ENCODE peak calls at places on chromosomes 5 and 9, in five cellular contexts. E is NT2/D1, G is neural progenitor cell, K is endothelial cell of umbilical vein, C is PC-3. S is an unnamed sample.

GRCh38 chr9:16879416-16879815 is 8.9 kb upstream of the BNC2 start:
- DNase-seq in K (no peak), G (no peak), C (peak; percentile 35), E (no peak), S (no peak)

GRCh38 chr5:115770466-115770865 is 46.0 kb downstream of the CDO1 start:
- DNase-seq in G (peak; percentile 69), C (peak; percentile 30), K (no peak), E (no peak), S (no peak)

GRCh38 chr5:141560725-141561483 is 57.9 kb downstream of the DIAPH1 start:
- DNase-seq in G (peak; percentile 94), C (peak; percentile 76), K (peak; percentile 99), E (peak; percentile 88), S (peak; percentile 98)

GRCh38 chr5:43193952-43194321 is 1.9 kb downstream of the NIM1K start:
- DNase-seq in E (no peak), G (peak; percentile 30), C (no peak), K (no peak), S (no peak)

GRCh38 chr9:33329996-33330395 is 39.7 kb downstream of the NFX1 start:
- DNase-seq in C (peak; percentile 83), G (no peak), E (no peak), K (peak; percentile 85), S (peak; percentile 75)

GRCh38 chr5:60597570-60597969 is 102.4 kb downstream of the DEPDC1B start:
- DNase-seq in G (no peak), C (no peak), K (peak; percentile 49), E (no peak), S (peak; percentile 20)

GRCh38 chr5:82562696-82563240 is 284.6 kb upstream of the RPS23 start:
- DNase-seq in E (no peak), G (no peak), K (no peak), C (peak; percentile 6), S (no peak)

GRCh38 chr5:153400931-153401330 is 89.5 kb upstream of the GRIA1 start:
- DNase-seq in E (no peak), C (peak; percentile 7), K (no peak), G (no peak), S (no peak)

GRCh38 chr5:171646338-171647042 is 139.1 kb upstream of the SMIM23 start:
- DNase-seq in G (peak; percentile 39), E (no peak), K (no peak), C (no peak), S (no peak)

GRCh38 chr5:132777209-132778069 is at the start of gene SEPTIN8:
- DNase-seq in G (peak; percentile 80), C (peak; percentile 42), E (no peak), K (peak; percentile 33), S (peak; percentile 79)

GRCh38 chr5:132776077-132776931 is 735 bp downstream of the SEPTIN8 start:
- DNase-seq in C (peak; percentile 41), E (no peak), G (peak; percentile 62), K (peak; percentile 37), S (peak; percentile 75)

GRCh38 chr5:132778856-132779255 is 1.8 kb upstream of the SEPTIN8 start:
- DNase-seq in G (no peak), C (no peak), E (no peak), K (no peak), S (no peak)

GRCh38 chr5:132776932-132777208 is 169 bp downstream of the SEPTIN8 start:
- DNase-seq in K (no peak), G (no peak), C (no peak), E (no peak), S (no peak)

DNA sequence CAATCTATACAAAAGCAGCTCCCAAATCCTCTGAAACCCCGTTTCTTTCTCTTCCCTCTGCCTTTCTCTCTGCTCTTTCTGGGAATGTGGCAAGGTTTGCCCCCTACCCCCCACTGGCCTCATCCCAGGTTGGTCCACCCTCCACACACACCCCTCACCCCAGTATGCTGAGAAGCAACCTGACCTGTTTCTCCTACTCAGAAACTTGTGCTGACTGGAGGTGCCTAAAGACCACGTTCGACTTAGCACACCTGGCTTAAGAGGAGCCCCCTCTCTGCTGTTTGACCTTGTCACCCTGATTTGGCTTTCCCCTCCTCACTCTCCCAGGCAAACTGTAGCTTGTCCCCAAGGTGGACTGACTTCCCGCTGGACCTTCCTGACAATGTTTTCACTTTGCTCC is 1.1 kb upstream of the SEPTIN8 start:
- DNase-seq in E (no peak), G (no peak), C (no peak), K (no peak), S (no peak)
- H3K9ac ChIP-seq in E (no peak overlapping the region), G (no peak overlapping the region), C (no peak overlapping the region), K (no peak overlapping the region), S (peak overlapping the region; percentile 81)

GRCh38 chr9:69744688-69745380 is 15.0 kb downstream of the PTAR1 start:
- DNase-seq in K (no peak), C (peak; percentile 2), E (no peak), G (no peak), S (no peak)

GRCh38 chr9:69750085-69750484 is 9.7 kb downstream of the PTAR1 start:
- DNase-seq in C (no peak), E (no peak), G (no peak), K (peak; percentile 15), S (no peak)

GRCh38 chr9:69745716-69746538 is 13.9 kb downstream of the PTAR1 start:
- DNase-seq in K (peak; percentile 34), G (peak; percentile 20), C (peak; percentile 4), E (no peak), S (peak; percentile 56)

GRCh38 chr9:69746859-69747560 is 12.8 kb downstream of the PTAR1 start:
- DNase-seq in E (no peak), K (no peak), C (no peak), G (no peak), S (no peak)

DNA sequence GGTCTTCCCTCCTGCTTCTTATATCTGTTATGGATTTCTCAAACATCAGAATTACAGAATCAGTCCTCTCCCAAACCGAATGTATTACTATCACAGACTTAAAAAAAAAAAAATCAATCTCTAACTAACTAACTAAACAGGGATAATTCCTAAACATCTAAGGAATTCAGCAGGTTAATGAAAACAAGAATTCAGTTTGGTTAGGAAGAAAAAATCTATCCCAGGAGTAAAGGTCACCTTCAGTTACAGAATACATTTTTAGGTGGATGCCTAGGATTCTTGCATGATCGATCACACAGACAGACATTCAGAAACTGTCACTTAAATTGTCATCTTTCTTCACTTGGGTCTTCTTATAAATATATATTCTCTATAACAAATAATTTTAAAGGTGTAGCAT is 11.5 kb downstream of the PTAR1 start:
- DNase-seq in G (no peak), E (no peak), C (no peak), K (no peak), S (peak; percentile 18)
- H3K4me1 ChIP-seq in G (peaks cover 15% of the 10 kb centered on the region), E (no peaks in the 10 kb centered on the region), C (no peaks in the 10 kb centered on the region), K (peaks cover 3% of the 10 kb centered on the region), S (peaks cover 53% of the 10 kb centered on the region)

DNA sequence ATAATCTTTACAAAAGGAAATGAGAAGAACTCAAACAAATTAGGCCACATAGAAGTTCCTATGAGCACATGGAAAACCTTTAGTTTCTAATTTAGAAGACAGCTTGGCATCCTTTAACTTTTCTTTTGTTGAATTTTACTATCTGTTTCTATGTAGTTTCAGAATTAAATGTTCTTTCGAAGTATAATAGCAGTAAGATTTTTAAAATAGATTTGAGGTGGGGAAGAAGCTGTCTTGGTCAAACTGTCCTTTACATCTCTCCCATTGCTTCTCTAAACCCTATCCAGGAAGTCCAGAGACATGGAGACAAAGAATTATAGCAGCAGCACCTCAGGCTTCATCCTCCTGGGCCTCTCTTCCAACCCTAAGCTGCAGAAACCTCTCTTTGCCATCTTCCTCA is at the start of gene OR1L4:
- DNase-seq in G (no peak), E (no peak), K (no peak), C (no peak), S (no peak)
- H3K9me3 ChIP-seq in G (peaks cover 19% of the 10 kb centered on the region), E (peaks cover 34% of the 10 kb centered on the region), K (peaks cover 4% of the 10 kb centered on the region), C (peaks cover 16% of the 10 kb centered on the region), S (peaks cover 80% of the 10 kb centered on the region)

DNA sequence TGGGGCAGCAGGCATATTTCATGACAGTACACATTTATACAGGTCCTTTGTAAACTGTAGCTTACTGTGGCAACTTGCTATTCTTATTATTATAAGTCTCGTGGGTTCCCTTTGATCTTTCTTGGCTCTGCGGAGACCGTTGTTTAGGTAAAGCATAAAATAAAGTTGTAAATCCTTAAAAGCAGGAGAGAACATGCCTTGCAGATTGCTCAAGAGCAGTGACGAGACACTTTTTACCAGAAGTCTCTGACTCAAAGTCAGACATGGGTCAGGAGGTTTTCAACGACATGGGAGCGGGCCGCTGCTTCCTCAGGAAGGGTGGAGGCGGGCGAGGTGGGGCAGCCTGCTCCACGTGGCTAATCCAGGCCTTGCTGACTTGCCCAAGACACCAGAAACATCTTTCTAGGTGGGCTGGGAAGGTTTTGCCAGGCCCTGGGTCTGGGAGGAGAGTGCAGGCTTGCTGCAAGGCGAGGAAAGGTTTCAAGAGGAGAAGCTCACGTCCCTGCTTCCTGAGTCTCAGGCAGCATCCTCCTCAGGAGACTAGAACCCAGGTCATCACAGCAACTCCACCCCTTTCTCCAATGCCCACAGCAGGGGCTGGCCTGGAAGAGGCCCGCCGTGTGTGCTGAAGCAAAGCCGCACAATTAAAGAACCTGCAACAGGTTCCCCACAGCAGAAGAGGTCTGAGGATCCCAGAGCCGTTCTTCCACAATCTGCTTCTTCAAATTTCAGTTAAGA is 6.5 kb downstream of the TBC1D2 start:
- DNase-seq in K (peak; percentile 60), C (peak; percentile 62), G (no peak), E (no peak), S (peak; percentile 71)
- H3K9ac ChIP-seq in K (peak overlapping the region; percentile 37), C (peak overlapping the region; percentile 61), G (no peak overlapping the region), E (no peak overlapping the region), S (peak overlapping the region; percentile 45)

GRCh38 chr5:10459080-10460055 is 17.7 kb downstream of the ROPN1L start:
- DNase-seq in G (no peak), K (no peak), C (no peak), E (no peak), S (no peak)

GRCh38 chr5:10461904-10462542 is 20.3 kb downstream of the ROPN1L start:
- DNase-seq in K (no peak), G (no peak), C (no peak), E (no peak), S (no peak)

GRCh38 chr5:10461041-10461440 is 19.4 kb downstream of the ROPN1L start:
- DNase-seq in C (no peak), G (no peak), K (no peak), E (no peak), S (no peak)

GRCh38 chr5:10457682-10458574 is 16.2 kb downstream of the ROPN1L start:
- DNase-seq in K (no peak), E (no peak), G (peak; percentile 49), C (peak; percentile 64), S (no peak)

DNA sequence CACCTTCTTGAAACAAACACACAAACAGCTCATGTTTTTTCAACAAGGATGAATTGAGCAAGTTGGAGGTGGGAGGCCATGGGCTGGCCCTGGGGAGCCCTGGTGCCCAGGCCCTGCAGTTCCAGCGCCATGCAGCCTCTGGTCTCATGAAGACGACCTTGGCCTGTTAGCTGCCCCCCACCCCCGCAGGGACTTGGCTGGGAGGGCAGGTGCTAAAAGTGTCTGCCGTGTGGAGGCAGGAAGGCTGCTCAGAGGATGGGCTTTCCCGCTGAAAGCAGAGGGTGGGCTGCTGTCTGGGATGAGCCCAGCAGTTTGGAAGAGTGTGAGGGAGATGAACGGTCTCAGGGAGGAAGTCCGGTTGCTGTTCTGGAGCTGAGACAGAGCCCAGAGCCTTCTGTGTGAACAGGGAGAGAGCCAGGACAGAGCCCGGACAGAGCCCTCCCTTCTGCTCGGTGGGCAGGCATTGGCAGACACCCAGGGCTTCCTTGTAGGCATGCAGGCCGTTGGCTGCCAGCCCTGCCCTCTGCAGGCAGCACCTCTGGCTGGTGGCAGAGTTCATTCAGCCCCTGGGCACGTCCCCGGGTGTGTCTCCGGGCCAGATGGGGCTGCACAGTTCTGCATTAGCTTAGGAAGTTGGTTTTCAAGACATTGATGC is 18.7 kb downstream of the ROPN1L start:
- DNase-seq in K (peak; percentile 59), C (peak; percentile 67), E (no peak), G (no peak), S (peak; percentile 53)
- H3K4me1 ChIP-seq in K (peaks cover 20% of the 10 kb centered on the region), C (peaks cover 31% of the 10 kb centered on the region), E (peaks cover 7% of the 10 kb centered on the region), G (peaks cover 8% of the 10 kb centered on the region), S (peaks cover 21% of the 10 kb centered on the region)

GRCh38 chr9:118618091-118618490 is 751.1 kb downstream of the BRINP1 start:
- DNase-seq in G (no peak), K (no peak), C (no peak), E (no peak), S (peak; percentile 2)
- H3K9me3 ChIP-seq in G (no peaks in the 10 kb centered on the region), K (no peaks in the 10 kb centered on the region), C (no peaks in the 10 kb centered on the region), E (no peaks in the 10 kb centered on the region), S (peaks cover 4% of the 10 kb centered on the region)

S was measured in adipocyte.